ENCODE peak calls at places on chromosomes 1 and 21, in five cellular contexts. W is K562, X is GM23338, K is GM12878, Z is SK-N-SH. I is an unnamed sample.

GRCh38 chr1:16380868-16381267 is 13.8 kb downstream of the SZRD1 start:
- DNase-seq in W (no peak), X (no peak), K (no peak), Z (no peak), I (no peak)

GRCh38 chr1:198633675-198634121 is 5.1 kb upstream of the PTPRC start:
- DNase-seq in W (no peak), X (no peak), K (no peak), Z (no peak), I (peak)

GRCh38 chr1:203286161-203286984 is 18.9 kb upstream of the BTG2 start:
- DNase-seq in W (no peak), X (no peak), K (no peak), Z (no peak), I (peak)

GRCh38 chr1:71080782-71081696 is at the start of gene ZRANB2:
- DNase-seq in W (peak), X (peak), K (peak), Z (peak), I (peak)

GRCh38 chr1:241639653-241640148 is 468 bp downstream of the CHML start:
- DNase-seq in W (peak), X (peak), K (no peak), Z (peak), I (no peak)

GRCh38 chr1:38102576-38102975 is 56.0 kb upstream of the POU3F1 start:
- DNase-seq in W (no peak), X (no peak), K (no peak), Z (no peak), I (no peak)

GRCh38 chr1:115084902-115085505 is 4.3 kb downstream of the TSPAN2 start:
- DNase-seq in W (no peak), X (no peak), K (no peak), Z (peak), I (no peak)

GRCh38 chr21:38790961-38791360 is 14.8 kb upstream of the ETS2 start:
- DNase-seq in W (no peak), X (no peak), K (no peak), Z (no peak), I (no peak)

GRCh38 chr1:153386500-153386901 is 4.4 kb downstream of the S100A8 start:
- DNase-seq in W (no peak), X (no peak), K (no peak), Z (no peak), I (peak)

DNA sequence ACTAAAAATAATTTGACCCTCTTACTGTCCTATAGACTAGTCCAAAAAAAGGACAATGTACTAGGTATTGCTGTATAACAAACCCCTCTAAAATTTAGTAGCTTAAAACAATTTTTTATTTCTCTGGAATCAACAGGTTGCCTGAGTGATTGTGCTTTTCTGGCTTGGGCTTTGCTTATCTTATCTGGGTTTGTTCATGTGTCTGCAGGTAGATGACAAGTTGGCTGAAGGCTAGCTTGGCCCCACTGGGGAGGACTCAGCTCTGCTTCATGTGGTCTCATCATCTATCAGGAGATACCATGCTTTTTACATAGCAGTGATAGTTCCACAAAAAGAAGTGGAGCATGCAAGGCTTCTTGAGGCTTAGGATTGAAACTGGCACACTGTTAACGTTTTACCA is 114.2 kb downstream of the MAN1A2 start:
- DNase-seq in W (no peak), X (no peak), K (no peak), Z (no peak), I (no peak)
- H3K27ac ChIP-seq in W (no peak), X (no peak), K (no peak), Z (no peak), I (no peak)

GRCh38 chr1:36351222-36351977 is 28.0 kb upstream of the EVA1B start:
- DNase-seq in W (no peak), X (no peak), K (no peak), Z (peak), I (no peak)

GRCh38 chr1:36352141-36352909 is 28.9 kb upstream of the EVA1B start:
- DNase-seq in W (no peak), X (no peak), K (no peak), Z (no peak), I (no peak)

GRCh38 chr1:36352910-36353878 is 29.7 kb upstream of the EVA1B start:
- DNase-seq in W (no peak), X (no peak), K (no peak), Z (no peak), I (no peak)

GRCh38 chr1:36355811-36356210 is 29.9 kb downstream of the STK40 start:
- DNase-seq in W (no peak), X (peak), K (no peak), Z (no peak), I (no peak)

DNA sequence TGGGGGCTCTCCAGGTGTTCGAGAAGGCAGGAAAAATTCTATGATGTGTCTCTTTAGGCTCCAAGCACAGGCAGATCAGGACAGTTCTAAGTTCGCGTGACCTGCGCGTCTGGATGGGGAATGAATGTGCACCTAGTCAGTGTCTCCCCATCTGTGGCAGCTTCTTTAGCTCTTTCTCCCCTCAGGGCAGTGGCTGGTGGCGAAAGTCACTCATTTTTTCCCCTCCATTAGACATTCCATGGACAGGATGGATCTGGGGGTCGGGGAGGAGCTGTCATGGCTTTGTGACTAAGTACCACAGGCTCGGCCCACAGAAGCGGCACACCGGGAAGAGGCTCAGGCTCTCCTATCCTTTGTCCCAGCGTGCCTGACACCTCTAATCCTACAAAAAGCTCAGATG is 31.0 kb upstream of the EVA1B start:
- DNase-seq in W (no peak), X (no peak), K (no peak), Z (no peak), I (no peak)
- TF ChIP-seq REST in W (no peak), X (no peak), K (no peak), Z (no peak), I (no peak)

GRCh38 chr1:155167166-155168104 is 5.7 kb downstream of the KRTCAP2 start:
- DNase-seq in W (peak), X (peak), K (no peak), Z (peak), I (peak)
- TF ChIP-seq POLR2AphosphoS5 in W (no peak), X (no peak), K (no peak), Z (no peak), I (no peak)

GRCh38 chr1:12178511-12178910 is 11.7 kb downstream of the TNFRSF1B start:
- DNase-seq in W (no peak), X (no peak), K (no peak), Z (no peak), I (no peak)
- H3K27ac ChIP-seq in W (no peak), X (no peak), K (no peak), Z (no peak), I (peak)

GRCh38 chr1:36529762-36530260 is 47.1 kb upstream of the CSF3R start:
- DNase-seq in W (no peak), X (no peak), K (no peak), Z (peak), I (no peak)

GRCh38 chr1:36531833-36532232 is 49.1 kb upstream of the CSF3R start:
- DNase-seq in W (no peak), X (no peak), K (no peak), Z (no peak), I (no peak)

GRCh38 chr1:36532810-36533401 is 50.2 kb upstream of the CSF3R start:
- DNase-seq in W (no peak), X (no peak), K (no peak), Z (no peak), I (no peak)

GRCh38 chr1:36530261-36530660 is 47.5 kb upstream of the CSF3R start:
- DNase-seq in W (no peak), X (no peak), K (no peak), Z (no peak), I (no peak)

GRCh38 chr1:36530791-36531190 is 48.1 kb upstream of the CSF3R start:
- DNase-seq in W (no peak), X (no peak), K (no peak), Z (no peak), I (no peak)
- TF ChIP-seq REST in W (no peak), X (no peak), K (no peak), Z (no peak), I (no peak)